ENCODE peak calls at places on chromosomes 12 and 14, in seven cellular contexts. C is ascending aorta; O is body of pancreas; N is H9; R is neural progenitor cell; M is astrocyte; T is CD8-positive, alpha-beta memory T cell. J is an unnamed sample. For H3K4me1, the result is how much of the 10 kb centered on the place peaks cover.

GRCh38 chr12:110582286-110583136 is 607 bp downstream of the PPTC7 start:
- DNase-seq in R (peak), O (peak), N (peak), C (peak), M (no peak), T (peak), J (peak)

GRCh38 chr12:2017724-2018337 is 13.6 kb upstream of the DCP1B start:
- DNase-seq in T (no peak), R (peak), M (no peak), C (no peak), O (no peak), N (no peak), J (no peak)

GRCh38 chr14:30621354-30621953 is 665 bp upstream of the SCFD1 start:
- DNase-seq in C (no peak), T (no peak), N (peak), O (peak), R (peak), M (no peak), J (no peak)

GRCh38 chr14:105859717-105860614 is 333.6 kb downstream of the TMEM121 start:
- DNase-seq in T (peak), O (peak), C (peak), R (no peak), N (no peak), M (no peak), J (peak)

GRCh38 chr14:67722293-67722692 is 20.6 kb downstream of the RDH12 start:
- DNase-seq in O (peak), M (peak), N (peak), R (peak), C (peak), T (no peak), J (peak)

GRCh38 chr14:74636424-74637183 is 24.6 kb upstream of the LTBP2 start:
- DNase-seq in R (no peak), C (no peak), T (no peak), N (no peak), M (peak), O (no peak), J (no peak)

GRCh38 chr12:11762723-11763326 is 113.4 kb downstream of the ETV6 start:
- DNase-seq in N (no peak), T (no peak), C (no peak), O (no peak), R (no peak), M (no peak), J (no peak)

GRCh38 chr14:72104011-72104613 is 171.9 kb downstream of the RGS6 start:
- DNase-seq in N (peak), R (peak), C (no peak), O (peak), T (no peak), M (no peak), J (no peak)

GRCh38 chr12:95004610-95005009 is 1.1 kb upstream of the NDUFA12 start:
- DNase-seq in N (no peak), C (no peak), R (no peak), O (no peak), M (no peak), T (no peak), J (no peak)

GRCh38 chr12:47304161-47304560 is 224.4 kb upstream of the AMIGO2 start:
- DNase-seq in O (no peak), N (no peak), M (no peak), R (no peak), T (no peak), C (no peak), J (no peak)

GRCh38 chr12:126114420-126114819 is 1049.2 kb downstream of the AACS start:
- DNase-seq in C (no peak), R (no peak), O (no peak), N (no peak), M (no peak), T (no peak), J (no peak)

GRCh38 chr12:88142610-88142991 is 494 bp downstream of the TMTC3 start:
- DNase-seq in R (peak), T (peak), C (peak), N (peak), O (peak), M (no peak), J (peak)

GRCh38 chr12:15158114-15158513 is 63.1 kb downstream of the RERG start:
- DNase-seq in C (no peak), O (no peak), R (no peak), M (no peak), T (no peak), N (no peak), J (no peak)

GRCh38 chr12:1791104-1791927 is 29.0 kb upstream of the LRTM2 start:
- DNase-seq in N (no peak), M (peak), O (peak), R (peak), T (peak), C (peak), J (peak)

GRCh38 chr12:113700943-113701342 is 229.3 kb upstream of the LHX5 start:
- DNase-seq in O (no peak), M (peak), T (no peak), N (peak), C (no peak), R (peak), J (no peak)

GRCh38 chr12:64256166-64256800 is 34.2 kb upstream of the KICS2 start:
- DNase-seq in M (peak), R (peak), T (no peak), N (no peak), C (no peak), O (no peak), J (no peak)

GRCh38 chr12:77152623-77153193 is 87.3 kb upstream of the E2F7 start:
- DNase-seq in R (peak), O (no peak), M (peak), C (no peak), N (no peak), T (no peak), J (no peak)

GRCh38 chr12:53196486-53196885 is 10.6 kb downstream of the ITGB7 start:
- DNase-seq in M (no peak), N (no peak), C (no peak), O (no peak), T (no peak), R (no peak), J (no peak)

GRCh38 chr12:12714276-12715001 is 2.7 kb upstream of the CDKN1B start:
- DNase-seq in M (peak), O (peak), T (peak), R (peak), N (peak), C (no peak), J (peak)

GRCh38 chr14:77003960-77004710 is 24.4 kb downstream of the IRF2BPL start:
- DNase-seq in C (no peak), O (peak), M (peak), R (no peak), T (no peak), N (no peak), J (no peak)

GRCh38 chr12:50055831-50056628 is 1.4 kb upstream of the ASIC1 start:
- DNase-seq in O (peak), T (peak), M (no peak), C (no peak), R (peak), N (peak), J (peak)

GRCh38 chr12:52566847-52567291 is 6.8 kb downstream of the KRT74 start:
- DNase-seq in T (peak), O (no peak), R (no peak), C (no peak), M (no peak), N (no peak), J (peak)

DNA sequence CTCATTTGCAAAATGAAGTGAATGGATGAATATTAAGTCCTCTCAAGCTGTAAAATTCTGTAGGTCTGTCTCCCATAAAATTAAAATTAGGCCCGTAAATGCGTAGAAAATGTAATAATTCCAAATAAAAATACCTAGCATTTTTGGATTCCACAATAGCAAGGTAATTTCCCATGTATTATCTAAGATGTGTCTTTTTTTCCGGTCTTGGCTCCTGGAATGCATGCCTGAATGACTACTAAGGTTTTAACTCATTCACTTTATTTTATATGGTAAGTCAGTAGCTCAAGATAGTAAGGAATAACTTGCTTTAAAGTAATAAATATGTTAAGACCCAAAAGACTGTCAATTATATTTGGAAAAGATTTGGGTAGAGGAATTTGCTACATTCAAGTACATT is 11.1 kb downstream of the TXNRD1 start:
- DNase-seq in C (no peak), M (peak), O (no peak), R (no peak), N (no peak), T (no peak), J (no peak)
- H3K4me1 ChIP-seq in C (under half), M (under half), O (under half), R (under half), N (under half), T (under half), J (under half)

GRCh38 chr14:69692542-69693053 is 74.3 kb upstream of the SRSF5 start:
- DNase-seq in C (no peak), T (no peak), N (no peak), R (no peak), O (no peak), M (no peak), J (no peak)
- H3K4me1 ChIP-seq in C (under half), T (under half), N (under half), R (half or more), O (half or more), M (under half), J (half or more)

GRCh38 chr14:73462078-73462715 is 3.9 kb upstream of the NUMB start:
- DNase-seq in C (peak), R (peak), M (peak), O (peak), T (no peak), N (no peak), J (peak)

GRCh38 chr14:73462815-73463214 is 4.5 kb upstream of the NUMB start:
- DNase-seq in N (no peak), O (no peak), R (no peak), M (no peak), C (no peak), T (no peak), J (peak)

GRCh38 chr14:73460691-73461127 is 2.4 kb upstream of the NUMB start:
- DNase-seq in C (no peak), O (no peak), R (no peak), T (no peak), M (peak), N (no peak), J (no peak)

GRCh38 chr14:73463411-73463810 is 5.1 kb upstream of the NUMB start:
- DNase-seq in O (peak), M (peak), C (peak), R (no peak), N (no peak), T (no peak), J (no peak)

GRCh38 chr14:73461478-73462077 is 3.2 kb upstream of the NUMB start:
- DNase-seq in O (peak), C (no peak), T (no peak), M (no peak), N (no peak), R (no peak), J (no peak)
- H3K4me1 ChIP-seq in O (half or more), C (under half), T (under half), M (under half), N (under half), R (under half), J (under half)

GRCh38 chr14:68785817-68786490 is 6.9 kb downstream of the ZFP36L1 start:
- DNase-seq in T (no peak), M (peak), R (no peak), N (no peak), C (peak), O (peak), J (peak)
- H3K4me1 ChIP-seq in T (half or more), M (half or more), R (under half), N (under half), C (under half), O (half or more), J (under half)

GRCh38 chr12:120229071-120229582 is 28.2 kb upstream of the RPLP0 start:
- DNase-seq in T (no peak), C (no peak), N (no peak), R (no peak), M (no peak), O (peak), J (no peak)
- H3K4me1 ChIP-seq in T (half or more), C (under half), N (under half), R (half or more), M (half or more), O (half or more), J (half or more)

J was measured in heart left ventricle.